ENCODE peak calls at places on chromosomes 1 and 21, in eight cellular contexts. G is fibroblast of mammary gland, A is colonic mucosa, J is GM10248, I is A549, T is OCI-LY7, B is epithelial cell of esophagus, P is pancreas. W is an unnamed sample.
A peak's percentile ranks its signal among the peaks of the same experiment; 100 is the strongest.

GRCh38 chr1:932776-933602 is 9.3 kb downstream of the SAMD11 start:
- DNase-seq in G (no peak), A (no peak), J (no peak), I (no peak), T (no peak), B (peak; percentile 57), P (no peak), W (peak; percentile 66)

GRCh38 chr21:46483300-46484295 is 24.9 kb downstream of the DIP2A start:
- DNase-seq in G (no peak), A (no peak), J (no peak), I (no peak), T (no peak), B (no peak), P (no peak), W (no peak)

GRCh38 chr1:25664800-25665199 is 48.2 kb downstream of the MAN1C1 start:
- DNase-seq in G (no peak), A (no peak), J (no peak), I (no peak), T (no peak), B (no peak), P (no peak), W (no peak)

GRCh38 chr21:17673261-17674020 is 60.7 kb upstream of the BTG3 start:
- DNase-seq in G (peak; percentile 2), A (no peak), J (no peak), I (no peak), T (no peak), B (peak; percentile 81), P (no peak), W (no peak)

GRCh38 chr1:101567582-101568189 is 330.9 kb downstream of the S1PR1 start:
- DNase-seq in G (peak; percentile 38), A (peak; percentile 36), J (peak; percentile 25), I (peak; percentile 1), T (peak; percentile 53), B (peak; percentile 56), P (peak; percentile 34), W (peak; percentile 33)

GRCh38 chr1:25999419-25999818 is 1.6 kb upstream of the PAFAH2 start:
- DNase-seq in G (no peak), A (no peak), J (no peak), I (no peak), T (no peak), B (no peak), P (no peak), W (no peak)

GRCh38 chr1:5921129-5921528 is 71.1 kb downstream of the NPHP4 start:
- DNase-seq in G (no peak), A (no peak), J (no peak), I (no peak), T (no peak), B (no peak), P (peak; percentile 73), W (no peak)

GRCh38 chr1:208541225-208541855 is 297.2 kb upstream of the PLXNA2 start:
- DNase-seq in G (no peak), A (no peak), J (no peak), I (no peak), T (no peak), B (peak; percentile 62), P (no peak), W (no peak)

GRCh38 chr1:78091215-78091813 is 45.5 kb downstream of the GIPC2 start:
- DNase-seq in G (no peak), A (no peak), J (no peak), I (no peak), T (no peak), B (no peak), P (no peak), W (no peak)

GRCh38 chr1:182677393-182678098 is 6.8 kb downstream of the RGS8 start:
- DNase-seq in G (no peak), A (no peak), J (peak; percentile 68), I (no peak), T (peak; percentile 91), B (no peak), P (no peak), W (no peak)

GRCh38 chr1:35111106-35111505 is 31.9 kb downstream of the ZMYM1 start:
- DNase-seq in G (peak; percentile 63), A (no peak), J (no peak), I (peak; percentile 8), T (no peak), B (peak; percentile 66), P (no peak), W (no peak)

DNA sequence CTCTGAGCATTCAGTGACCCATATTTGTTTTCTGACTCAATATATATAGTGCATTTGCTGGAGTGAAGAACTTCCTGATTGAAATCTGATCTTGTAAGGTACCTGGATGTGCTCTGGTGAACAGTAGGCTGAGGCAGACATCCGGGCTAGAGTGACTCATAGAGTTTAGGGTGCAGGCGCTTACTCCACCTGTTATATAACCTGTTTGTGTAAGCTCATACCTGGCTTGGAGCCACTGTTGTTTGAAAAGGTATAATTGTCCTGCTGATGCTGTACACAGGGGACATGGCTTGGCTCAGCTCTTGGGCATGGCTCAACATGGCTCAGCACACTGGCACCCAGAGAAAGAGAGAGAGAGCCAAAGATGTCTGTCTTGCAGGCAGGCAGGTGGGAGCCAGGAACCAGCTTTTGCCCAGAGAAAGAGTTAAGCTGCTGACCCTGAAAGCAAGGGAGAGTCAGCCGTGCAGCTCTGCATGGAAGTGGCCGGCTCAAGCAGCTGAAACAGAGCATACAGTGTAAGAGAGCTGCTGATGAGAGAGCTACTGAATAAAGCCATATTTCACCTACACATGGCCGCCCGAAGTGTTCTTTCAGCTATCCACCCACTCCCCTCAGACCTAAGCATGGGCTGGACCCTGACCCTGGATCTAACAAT is 43.2 kb downstream of the GJA5 start:
- DNase-seq in G (no peak), A (peak; percentile 90), J (no peak), I (no peak), T (peak; percentile 39), B (peak; percentile 99), P (no peak), W (peak; percentile 89)
- TF ChIP-seq CTCF in G (no peak), A (no peak), J (no peak), I (no peak), T (no peak), B (no peak), P (no peak), W (no peak)

DNA sequence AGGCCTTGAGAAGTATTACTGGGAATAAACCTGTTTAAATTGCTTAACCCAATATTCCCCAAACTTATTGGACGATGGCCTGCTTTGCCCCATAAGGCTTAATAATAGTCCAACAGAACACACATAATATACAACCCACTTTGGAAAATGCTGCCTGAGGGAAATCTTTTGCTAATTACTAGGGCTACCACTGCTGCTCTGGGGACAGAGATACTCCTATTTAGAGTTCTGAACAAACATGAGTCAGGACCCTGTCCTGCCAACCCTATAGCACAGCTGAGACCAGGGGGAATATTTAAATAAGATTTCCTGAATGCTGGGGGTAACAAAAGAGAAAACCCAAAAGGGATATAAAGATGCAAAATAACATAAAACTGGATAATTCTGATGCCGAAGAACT is 139.1 kb downstream of the BRINP2 start:
- DNase-seq in G (peak; percentile 11), A (no peak), J (no peak), I (no peak), T (no peak), B (no peak), P (no peak), W (no peak)
- TF ChIP-seq CTCF in G (no peak), A (no peak), J (no peak), I (no peak), T (no peak), B (no peak), P (no peak), W (no peak)

GRCh38 chr1:112060266-112060665 is 70.8 kb upstream of the KCND3 start:
- DNase-seq in G (no peak), A (no peak), J (no peak), I (no peak), T (peak; percentile 56), B (no peak), P (no peak), W (no peak)

GRCh38 chr1:112061056-112061455 is 71.6 kb upstream of the KCND3 start:
- DNase-seq in G (no peak), A (no peak), J (no peak), I (no peak), T (no peak), B (peak; percentile 90), P (no peak), W (no peak)

GRCh38 chr1:112056354-112056753 is 66.9 kb upstream of the KCND3 start:
- DNase-seq in G (no peak), A (no peak), J (no peak), I (no peak), T (no peak), B (no peak), P (no peak), W (no peak)

GRCh38 chr1:112057736-112058135 is 68.3 kb upstream of the KCND3 start:
- DNase-seq in G (no peak), A (no peak), J (no peak), I (no peak), T (no peak), B (no peak), P (no peak), W (no peak)

DNA sequence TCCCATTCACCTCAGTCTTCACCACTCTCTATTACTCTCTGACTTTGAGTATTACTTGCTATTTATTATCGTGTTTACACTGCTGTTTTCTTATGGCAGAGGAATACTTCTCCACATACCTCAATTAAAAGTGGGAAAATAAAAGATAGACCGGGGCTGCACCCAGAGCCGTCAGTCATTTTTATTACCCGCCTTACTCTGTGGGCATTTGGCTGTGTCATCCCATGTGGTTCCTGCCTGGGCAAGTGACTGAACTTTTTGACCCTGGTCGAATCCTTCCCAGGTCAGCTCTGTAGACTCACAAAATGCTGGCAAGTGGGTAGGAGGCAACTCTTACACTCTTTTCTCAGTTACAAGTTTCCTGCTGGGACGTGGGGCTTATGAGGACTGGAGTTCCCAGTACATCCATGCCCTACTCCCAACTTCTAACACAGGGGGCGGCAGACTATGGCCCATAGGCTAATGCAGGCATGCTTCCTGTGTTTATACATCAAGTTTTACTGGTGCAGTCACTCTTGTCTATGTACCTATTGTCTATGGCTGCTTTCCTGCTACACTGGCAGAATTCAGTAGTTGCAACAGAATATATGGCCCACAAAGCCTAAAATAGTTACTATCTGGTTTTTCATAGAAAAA is 69.5 kb upstream of the KCND3 start:
- DNase-seq in G (no peak), A (no peak), J (no peak), I (no peak), T (peak; percentile 5), B (peak; percentile 10), P (no peak), W (peak; percentile 1)
- TF ChIP-seq CTCF in G (no peak), A (no peak), J (no peak), I (no peak), T (peak; percentile 48), B (no peak), P (no peak), W (no peak)

GRCh38 chr1:156680056-156680455 is 2.8 kb upstream of the NES start:
- DNase-seq in G (no peak), A (no peak), J (no peak), I (no peak), T (no peak), B (no peak), P (no peak), W (no peak)

GRCh38 chr1:156689035-156689959 is 12.1 kb upstream of the NES start:
- DNase-seq in G (peak; percentile 88), A (peak; percentile 72), J (peak; percentile 87), I (peak; percentile 92), T (peak; percentile 86), B (peak; percentile 81), P (peak; percentile 81), W (peak; percentile 92)

GRCh38 chr1:156682166-156682890 is 5.1 kb upstream of the NES start:
- DNase-seq in G (no peak), A (no peak), J (no peak), I (no peak), T (no peak), B (no peak), P (no peak), W (no peak)

GRCh38 chr1:156681196-156681595 is 4.0 kb upstream of the NES start:
- DNase-seq in G (no peak), A (no peak), J (no peak), I (no peak), T (no peak), B (no peak), P (no peak), W (no peak)

GRCh38 chr1:156684227-156684782 is 7.1 kb upstream of the NES start:
- DNase-seq in G (peak; percentile 82), A (no peak), J (no peak), I (no peak), T (no peak), B (peak; percentile 96), P (no peak), W (no peak)
- TF ChIP-seq CTCF in G (peak; percentile 21), A (no peak), J (no peak), I (no peak), T (peak; percentile 20), B (no peak), P (no peak), W (no peak)

W was measured in Calu3.